ENCODE peak calls at places on chromosome 15, in seven cellular contexts. Q is A549; U is CD8-positive, alpha-beta memory T cell; O is stomach; N is mucosa of descending colon; A is IMR-90; L is GM06990. T is an unnamed sample.

GRCh38 chr15:62426387-62426956 is 261.4 kb upstream of the C2CD4B start:
- DNase-seq in Q (no peak), U (no peak), O (no peak), N (no peak), A (no peak), L (no peak), T (no peak)

GRCh38 chr15:95875141-95875643 is 455.3 kb upstream of the NR2F2 start:
- DNase-seq in Q (no peak), U (no peak), O (peak), N (peak), A (no peak), L (no peak), T (no peak)

GRCh38 chr15:90871097-90871715 is 2.8 kb downstream of the FURIN start:
- DNase-seq in Q (peak), U (no peak), O (no peak), N (peak), A (no peak), L (peak), T (no peak)

GRCh38 chr15:30065025-30065801 is 17.5 kb upstream of the GOLGA8J start:
- DNase-seq in Q (no peak), U (no peak), O (no peak), N (no peak), A (peak), L (no peak), T (no peak)

GRCh38 chr15:88835646-88836045 is 32.4 kb downstream of the ACAN start:
- DNase-seq in Q (no peak), U (no peak), O (no peak), N (no peak), A (peak), L (no peak), T (no peak)

GRCh38 chr15:34239151-34239761 is 14.4 kb downstream of the EMC4 start:
- DNase-seq in Q (peak), U (no peak), O (no peak), N (no peak), A (peak), L (no peak), T (no peak)

GRCh38 chr15:27454281-27455060 is 483.5 kb downstream of the GABRG3 start:
- DNase-seq in Q (peak), U (no peak), O (no peak), N (no peak), A (peak), L (no peak), T (no peak)

GRCh38 chr15:75167588-75168076 is 34.0 kb upstream of the C15orf39 start:
- DNase-seq in Q (no peak), U (no peak), O (no peak), N (no peak), A (peak), L (no peak), T (no peak)

GRCh38 chr15:25763206-25763880 is 99.8 kb downstream of the ATP10A start:
- DNase-seq in Q (peak), U (no peak), O (peak), N (no peak), A (peak), L (no peak), T (no peak)

GRCh38 chr15:68314563-68314962 is 37.0 kb downstream of the FEM1B start:
- DNase-seq in Q (no peak), U (no peak), O (peak), N (no peak), A (peak), L (no peak), T (no peak)

GRCh38 chr15:83850846-83851245 is 196.9 kb downstream of the ADAMTSL3 start:
- DNase-seq in Q (no peak), U (no peak), O (no peak), N (no peak), A (no peak), L (no peak), T (no peak)

GRCh38 chr15:79863886-79864285 is 32.9 kb downstream of the MTHFS start:
- DNase-seq in Q (no peak), U (no peak), O (no peak), N (no peak), A (peak), L (no peak), T (no peak)

GRCh38 chr15:81265944-81266775 is 57.8 kb downstream of the STARD5 start:
- DNase-seq in Q (peak), U (peak), O (peak), N (peak), A (peak), L (peak), T (peak)

GRCh38 chr15:94263341-94264273 is 32.2 kb downstream of the MCTP2 start:
- DNase-seq in Q (no peak), U (no peak), O (no peak), N (no peak), A (peak), L (peak), T (no peak)

GRCh38 chr15:85632014-85632413 is 162.7 kb downstream of the KLHL25 start:
- DNase-seq in Q (no peak), U (no peak), O (no peak), N (no peak), A (no peak), L (no peak), T (no peak)
- H3K4me3 ChIP-seq in Q (no peak), U (no peak), O (no peak), N (no peak), A (no peak), L (no peak), T (no peak)

GRCh38 chr15:39852237-39852636 is 67.8 kb downstream of the GPR176 start:
- DNase-seq in Q (no peak), U (no peak), O (no peak), N (no peak), A (peak), L (no peak), T (no peak)
- H3K4me3 ChIP-seq in Q (no peak), U (no peak), O (no peak), N (no peak), A (no peak), L (no peak), T (no peak)

GRCh38 chr15:71685420-71685993 is 124.8 kb upstream of the NR2E3 start:
- DNase-seq in Q (no peak), U (no peak), O (no peak), N (no peak), A (no peak), L (no peak), T (no peak)

GRCh38 chr15:71679223-71680078 is 130.9 kb upstream of the NR2E3 start:
- DNase-seq in Q (no peak), U (no peak), O (no peak), N (no peak), A (peak), L (no peak), T (no peak)

GRCh38 chr15:71680079-71680461 is 130.3 kb upstream of the NR2E3 start:
- DNase-seq in Q (no peak), U (no peak), O (peak), N (peak), A (no peak), L (no peak), T (no peak)

GRCh38 chr15:71683401-71684274 is 126.7 kb upstream of the NR2E3 start:
- DNase-seq in Q (no peak), U (no peak), O (no peak), N (no peak), A (peak), L (no peak), T (no peak)

GRCh38 chr15:71682051-71682450 is 128.3 kb upstream of the NR2E3 start:
- DNase-seq in Q (no peak), U (no peak), O (no peak), N (no peak), A (no peak), L (no peak), T (no peak)
- H3K4me3 ChIP-seq in Q (no peak), U (no peak), O (no peak), N (no peak), A (no peak), L (no peak), T (no peak)

GRCh38 chr15:85583404-85584390 is 203.3 kb downstream of the AKAP13 start:
- DNase-seq in Q (peak), U (peak), O (peak), N (peak), A (peak), L (peak), T (no peak)
- H3K4me3 ChIP-seq in Q (peak), U (peak), O (peak), N (no peak), A (no peak), L (peak), T (peak)

GRCh38 chr15:101176625-101177024 is 75.2 kb downstream of the CHSY1 start:
- DNase-seq in Q (peak), U (no peak), O (no peak), N (no peak), A (peak), L (no peak), T (no peak)
- H3K4me3 ChIP-seq in Q (no peak), U (no peak), O (no peak), N (no peak), A (no peak), L (no peak), T (no peak)

GRCh38 chr15:76345269-76345879 is 8.8 kb downstream of the ISL2 start:
- DNase-seq in Q (no peak), U (no peak), O (no peak), N (no peak), A (no peak), L (no peak), T (no peak)
- H3K4me3 ChIP-seq in Q (no peak), U (no peak), O (peak), N (no peak), A (no peak), L (no peak), T (no peak)

GRCh38 chr15:44381223-44381622 is 46.2 kb upstream of the CTDSPL2 start:
- DNase-seq in Q (no peak), U (no peak), O (no peak), N (no peak), A (no peak), L (no peak), T (no peak)
- H3K4me3 ChIP-seq in Q (no peak), U (no peak), O (no peak), N (no peak), A (no peak), L (no peak), T (no peak)

T was measured in kidney.